ENCODE peak calls at places on chromosomes 12 and 14, in ten cellular contexts. One of them, this sample, is unnamed.

GRCh38 chr12:119461815-119462214 is 127.3 kb downstream of the CCDC60 start:
- DNase-seq in lower leg skin: no peak
- DNase-seq in NCI-H1417: no peak
- DNase-seq in cardiac fibroblast: no peak
- DNase-seq in AG04450: no peak
- DNase-seq in KBM-7: no peak
- DNase-seq in NCI-H460: no peak
- DNase-seq in nephron progenitor cell: no peak
- DNase-seq in mammary epithelial cell: no peak
- DNase-seq in WTC11: no peak
- DNase-seq in this sample: no peak

GRCh38 chr14:96162265-96162664 is 42.4 kb upstream of the BDKRB2 start:
- DNase-seq in NCI-H1417: no peak
- DNase-seq in nephron progenitor cell: no peak
- DNase-seq in cardiac fibroblast: no peak
- DNase-seq in mammary epithelial cell: no peak
- DNase-seq in lower leg skin: no peak
- DNase-seq in NCI-H460: no peak
- DNase-seq in AG04450: no peak
- DNase-seq in WTC11: no peak
- DNase-seq in KBM-7: no peak
- DNase-seq in this sample: no peak

GRCh38 chr14:102508774-102509743 is 517 bp downstream of the ANKRD9 start:
- DNase-seq in cardiac fibroblast: peak
- DNase-seq in NCI-H460: peak
- DNase-seq in nephron progenitor cell: peak
- DNase-seq in AG04450: no peak
- DNase-seq in KBM-7: peak
- DNase-seq in NCI-H1417: peak
- DNase-seq in lower leg skin: peak
- DNase-seq in mammary epithelial cell: no peak
- DNase-seq in WTC11: no peak
- DNase-seq in this sample: no peak

GRCh38 chr14:91114079-91115065 is 499 bp downstream of the DGLUCY start:
- DNase-seq in KBM-7: peak
- DNase-seq in NCI-H1417: peak
- DNase-seq in nephron progenitor cell: peak
- DNase-seq in mammary epithelial cell: peak
- DNase-seq in WTC11: peak
- DNase-seq in lower leg skin: peak
- DNase-seq in NCI-H460: peak
- DNase-seq in cardiac fibroblast: peak
- DNase-seq in AG04450: no peak
- DNase-seq in this sample: peak

GRCh38 chr14:54322668-54323380 is 74.0 kb upstream of the CDKN3 start:
- DNase-seq in nephron progenitor cell: no peak
- DNase-seq in NCI-H460: no peak
- DNase-seq in KBM-7: no peak
- DNase-seq in NCI-H1417: no peak
- DNase-seq in AG04450: no peak
- DNase-seq in lower leg skin: no peak
- DNase-seq in cardiac fibroblast: no peak
- DNase-seq in mammary epithelial cell: no peak
- DNase-seq in WTC11: no peak
- DNase-seq in this sample: no peak

GRCh38 chr12:89999699-90000505 is 291.3 kb upstream of the ATP2B1 start:
- DNase-seq in lower leg skin: no peak
- DNase-seq in NCI-H460: no peak
- DNase-seq in KBM-7: peak
- DNase-seq in NCI-H1417: no peak
- DNase-seq in AG04450: peak
- DNase-seq in mammary epithelial cell: no peak
- DNase-seq in nephron progenitor cell: no peak
- DNase-seq in WTC11: no peak
- DNase-seq in cardiac fibroblast: no peak
- DNase-seq in this sample: no peak

GRCh38 chr12:52689936-52690335 is 9.7 kb upstream of the KRT1 start:
- DNase-seq in NCI-H460: no peak
- DNase-seq in cardiac fibroblast: no peak
- DNase-seq in NCI-H1417: no peak
- DNase-seq in lower leg skin: no peak
- DNase-seq in nephron progenitor cell: no peak
- DNase-seq in mammary epithelial cell: no peak
- DNase-seq in WTC11: no peak
- DNase-seq in KBM-7: no peak
- DNase-seq in AG04450: no peak
- DNase-seq in this sample: no peak

GRCh38 chr12:108640802-108641445 is 7.2 kb upstream of the SELPLG start:
- DNase-seq in NCI-H460: no peak
- DNase-seq in lower leg skin: no peak
- DNase-seq in KBM-7: peak
- DNase-seq in WTC11: no peak
- DNase-seq in AG04450: no peak
- DNase-seq in mammary epithelial cell: peak
- DNase-seq in NCI-H1417: peak
- DNase-seq in nephron progenitor cell: no peak
- DNase-seq in cardiac fibroblast: peak
- DNase-seq in this sample: peak

GRCh38 chr14:85907536-85907935 is 377.6 kb downstream of the FLRT2 start:
- DNase-seq in AG04450: no peak
- DNase-seq in cardiac fibroblast: no peak
- DNase-seq in KBM-7: no peak
- DNase-seq in NCI-H1417: no peak
- DNase-seq in lower leg skin: no peak
- DNase-seq in WTC11: no peak
- DNase-seq in mammary epithelial cell: no peak
- DNase-seq in NCI-H460: no peak
- DNase-seq in nephron progenitor cell: no peak
- DNase-seq in this sample: no peak

GRCh38 chr12:41604830-41605229 is 416.7 kb downstream of the PDZRN4 start:
- DNase-seq in NCI-H460: no peak
- DNase-seq in nephron progenitor cell: no peak
- DNase-seq in WTC11: no peak
- DNase-seq in AG04450: no peak
- DNase-seq in KBM-7: peak
- DNase-seq in NCI-H1417: no peak
- DNase-seq in lower leg skin: no peak
- DNase-seq in mammary epithelial cell: no peak
- DNase-seq in cardiac fibroblast: no peak
- DNase-seq in this sample: no peak

GRCh38 chr12:53569174-53569557 is 57.0 kb downstream of the ATF7 start:
- DNase-seq in AG04450: peak
- DNase-seq in nephron progenitor cell: no peak
- DNase-seq in NCI-H460: peak
- DNase-seq in WTC11: no peak
- DNase-seq in KBM-7: no peak
- DNase-seq in lower leg skin: no peak
- DNase-seq in cardiac fibroblast: peak
- DNase-seq in NCI-H1417: no peak
- DNase-seq in mammary epithelial cell: no peak
- DNase-seq in this sample: no peak

GRCh38 chr12:20260864-20261263 is 107.5 kb upstream of the PDE3A start:
- DNase-seq in nephron progenitor cell: no peak
- DNase-seq in NCI-H1417: no peak
- DNase-seq in lower leg skin: no peak
- DNase-seq in WTC11: no peak
- DNase-seq in KBM-7: no peak
- DNase-seq in cardiac fibroblast: no peak
- DNase-seq in NCI-H460: no peak
- DNase-seq in AG04450: no peak
- DNase-seq in mammary epithelial cell: no peak
- DNase-seq in this sample: no peak

GRCh38 chr12:9707864-9708808 is 24.8 kb downstream of the CLECL1 start:
- DNase-seq in KBM-7: peak
- DNase-seq in lower leg skin: no peak
- DNase-seq in mammary epithelial cell: peak
- DNase-seq in NCI-H460: peak
- DNase-seq in AG04450: peak
- DNase-seq in WTC11: peak
- DNase-seq in nephron progenitor cell: peak
- DNase-seq in NCI-H1417: peak
- DNase-seq in cardiac fibroblast: peak
- DNase-seq in this sample: peak

GRCh38 chr12:89364058-89364457 is 11.8 kb upstream of the DUSP6 start:
- DNase-seq in NCI-H460: no peak
- DNase-seq in KBM-7: no peak
- DNase-seq in cardiac fibroblast: no peak
- DNase-seq in WTC11: no peak
- DNase-seq in mammary epithelial cell: no peak
- DNase-seq in AG04450: no peak
- DNase-seq in NCI-H1417: no peak
- DNase-seq in lower leg skin: no peak
- DNase-seq in nephron progenitor cell: no peak
- DNase-seq in this sample: no peak

GRCh38 chr12:49295087-49296001 is at the start of gene PRPH:
- DNase-seq in KBM-7: no peak
- DNase-seq in mammary epithelial cell: no peak
- DNase-seq in AG04450: no peak
- DNase-seq in lower leg skin: no peak
- DNase-seq in NCI-H460: no peak
- DNase-seq in WTC11: peak
- DNase-seq in cardiac fibroblast: no peak
- DNase-seq in nephron progenitor cell: peak
- DNase-seq in NCI-H1417: peak
- DNase-seq in this sample: no peak

GRCh38 chr14:56145965-56146364 is 27.8 kb downstream of the PELI2 start:
- DNase-seq in mammary epithelial cell: peak
- DNase-seq in NCI-H1417: no peak
- DNase-seq in NCI-H460: no peak
- DNase-seq in AG04450: peak
- DNase-seq in cardiac fibroblast: peak
- DNase-seq in lower leg skin: no peak
- DNase-seq in KBM-7: no peak
- DNase-seq in WTC11: no peak
- DNase-seq in nephron progenitor cell: no peak
- DNase-seq in this sample: no peak

GRCh38 chr14:42200951-42201350 is 594.3 kb downstream of the LRFN5 start:
- DNase-seq in AG04450: no peak
- DNase-seq in mammary epithelial cell: no peak
- DNase-seq in nephron progenitor cell: no peak
- DNase-seq in NCI-H460: no peak
- DNase-seq in WTC11: no peak
- DNase-seq in lower leg skin: no peak
- DNase-seq in KBM-7: no peak
- DNase-seq in NCI-H1417: no peak
- DNase-seq in cardiac fibroblast: no peak
- DNase-seq in this sample: no peak

GRCh38 chr12:91892081-91892855 is 253.4 kb downstream of the BTG1 start:
- DNase-seq in nephron progenitor cell: no peak
- DNase-seq in AG04450: no peak
- DNase-seq in NCI-H1417: no peak
- DNase-seq in WTC11: no peak
- DNase-seq in lower leg skin: no peak
- DNase-seq in NCI-H460: no peak
- DNase-seq in KBM-7: no peak
- DNase-seq in mammary epithelial cell: no peak
- DNase-seq in cardiac fibroblast: no peak
- DNase-seq in this sample: no peak

GRCh38 chr12:45388545-45388944 is 172.7 kb downstream of the ANO6 start:
- DNase-seq in WTC11: no peak
- DNase-seq in cardiac fibroblast: peak
- DNase-seq in AG04450: peak
- DNase-seq in lower leg skin: no peak
- DNase-seq in nephron progenitor cell: no peak
- DNase-seq in KBM-7: peak
- DNase-seq in NCI-H1417: no peak
- DNase-seq in mammary epithelial cell: peak
- DNase-seq in NCI-H460: peak
- DNase-seq in this sample: peak

GRCh38 chr14:101604935-101605767 is 43.9 kb downstream of the DIO3 start:
- DNase-seq in NCI-H460: no peak
- DNase-seq in lower leg skin: no peak
- DNase-seq in WTC11: no peak
- DNase-seq in NCI-H1417: no peak
- DNase-seq in mammary epithelial cell: no peak
- DNase-seq in AG04450: no peak
- DNase-seq in KBM-7: no peak
- DNase-seq in nephron progenitor cell: no peak
- DNase-seq in cardiac fibroblast: no peak
- DNase-seq in this sample: no peak

This sample was measured in NAMALWA.